ENCODE peak calls at places on chromosomes 2 and 18, in seven cellular contexts. One of them, this sample, is unnamed.

GRCh38 chr18:79570266-79571201 is 109.1 kb upstream of the CTDP1 start:
- DNase-seq in fibroblast of lung: peak; percentile 69
- DNase-seq in OCI-LY7: no peak
- DNase-seq in mesendoderm: peak; percentile 38
- DNase-seq in astrocyte: peak; percentile 95
- DNase-seq in endothelial cell of umbilical vein: no peak
- DNase-seq in mammary epithelial cell: no peak
- DNase-seq in this sample: no peak

GRCh38 chr2:203804070-203804469 is 63.5 kb upstream of the CTLA4 start:
- DNase-seq in fibroblast of lung: peak; percentile 91
- DNase-seq in OCI-LY7: no peak
- DNase-seq in mesendoderm: peak; percentile 27
- DNase-seq in astrocyte: peak; percentile 100
- DNase-seq in endothelial cell of umbilical vein: no peak
- DNase-seq in mammary epithelial cell: peak; percentile 89
- DNase-seq in this sample: no peak

GRCh38 chr18:79406708-79407107 is 11.0 kb downstream of the NFATC1 start:
- DNase-seq in fibroblast of lung: no peak
- DNase-seq in OCI-LY7: no peak
- DNase-seq in mesendoderm: no peak
- DNase-seq in astrocyte: no peak
- DNase-seq in endothelial cell of umbilical vein: no peak
- DNase-seq in mammary epithelial cell: no peak
- DNase-seq in this sample: no peak

GRCh38 chr2:96143848-96144480 is 1.3 kb downstream of the DUSP2 start:
- DNase-seq in fibroblast of lung: no peak
- DNase-seq in OCI-LY7: peak; percentile 67
- DNase-seq in mesendoderm: peak; percentile 79
- DNase-seq in astrocyte: no peak
- DNase-seq in endothelial cell of umbilical vein: no peak
- DNase-seq in mammary epithelial cell: no peak
- DNase-seq in this sample: peak; percentile 60

GRCh38 chr18:34083910-34084309 is 140.8 kb downstream of the NOL4 start:
- DNase-seq in fibroblast of lung: no peak
- DNase-seq in OCI-LY7: no peak
- DNase-seq in mesendoderm: no peak
- DNase-seq in astrocyte: no peak
- DNase-seq in endothelial cell of umbilical vein: no peak
- DNase-seq in mammary epithelial cell: no peak
- DNase-seq in this sample: no peak

GRCh38 chr2:119260636-119261497 is 37.2 kb downstream of the STEAP3 start:
- DNase-seq in fibroblast of lung: no peak
- DNase-seq in OCI-LY7: no peak
- DNase-seq in mesendoderm: no peak
- DNase-seq in astrocyte: peak; percentile 62
- DNase-seq in endothelial cell of umbilical vein: no peak
- DNase-seq in mammary epithelial cell: no peak
- DNase-seq in this sample: no peak

GRCh38 chr2:231666171-231667095 is 41.9 kb upstream of the PTMA start:
- DNase-seq in fibroblast of lung: peak; percentile 96
- DNase-seq in OCI-LY7: peak; percentile 68
- DNase-seq in mesendoderm: peak; percentile 99
- DNase-seq in astrocyte: peak; percentile 74
- DNase-seq in endothelial cell of umbilical vein: peak; percentile 63
- DNase-seq in mammary epithelial cell: no peak
- DNase-seq in this sample: peak; percentile 88

GRCh38 chr2:241340621-241341163 is 15.4 kb upstream of the FARP2 start:
- DNase-seq in fibroblast of lung: no peak
- DNase-seq in OCI-LY7: peak; percentile 75
- DNase-seq in mesendoderm: no peak
- DNase-seq in astrocyte: no peak
- DNase-seq in endothelial cell of umbilical vein: no peak
- DNase-seq in mammary epithelial cell: no peak
- DNase-seq in this sample: no peak

GRCh38 chr2:143246815-143247744 is 117.9 kb downstream of the ARHGAP15 start:
- DNase-seq in fibroblast of lung: no peak
- DNase-seq in OCI-LY7: no peak
- DNase-seq in mesendoderm: no peak
- DNase-seq in astrocyte: no peak
- DNase-seq in endothelial cell of umbilical vein: no peak
- DNase-seq in mammary epithelial cell: no peak
- DNase-seq in this sample: no peak

GRCh38 chr2:172510083-172510482 is 45.8 kb upstream of the PDK1 start:
- DNase-seq in fibroblast of lung: no peak
- DNase-seq in OCI-LY7: no peak
- DNase-seq in mesendoderm: no peak
- DNase-seq in astrocyte: no peak
- DNase-seq in endothelial cell of umbilical vein: no peak
- DNase-seq in mammary epithelial cell: no peak
- DNase-seq in this sample: no peak

GRCh38 chr18:10927290-10927979 is 221.9 kb downstream of the PIEZO2 start:
- DNase-seq in fibroblast of lung: peak; percentile 87
- DNase-seq in OCI-LY7: no peak
- DNase-seq in mesendoderm: no peak
- DNase-seq in astrocyte: peak; percentile 87
- DNase-seq in endothelial cell of umbilical vein: peak; percentile 88
- DNase-seq in mammary epithelial cell: no peak
- DNase-seq in this sample: no peak

GRCh38 chr2:70520825-70521224 is 32.8 kb downstream of the TGFA start:
- DNase-seq in fibroblast of lung: no peak
- DNase-seq in OCI-LY7: no peak
- DNase-seq in mesendoderm: no peak
- DNase-seq in astrocyte: no peak
- DNase-seq in endothelial cell of umbilical vein: no peak
- DNase-seq in mammary epithelial cell: no peak
- DNase-seq in this sample: no peak

GRCh38 chr2:235594041-235594440 is 100.2 kb downstream of the AGAP1 start:
- DNase-seq in fibroblast of lung: peak; percentile 93
- DNase-seq in OCI-LY7: peak; percentile 68
- DNase-seq in mesendoderm: peak; percentile 77
- DNase-seq in astrocyte: peak; percentile 77
- DNase-seq in endothelial cell of umbilical vein: peak; percentile 62
- DNase-seq in mammary epithelial cell: peak; percentile 48
- DNase-seq in this sample: peak; percentile 84

GRCh38 chr2:235597081-235597615 is 103.3 kb downstream of the AGAP1 start:
- DNase-seq in fibroblast of lung: no peak
- DNase-seq in OCI-LY7: no peak
- DNase-seq in mesendoderm: no peak
- DNase-seq in astrocyte: no peak
- DNase-seq in endothelial cell of umbilical vein: no peak
- DNase-seq in mammary epithelial cell: no peak
- DNase-seq in this sample: no peak

GRCh38 chr2:235596272-235596671 is 102.4 kb downstream of the AGAP1 start:
- DNase-seq in fibroblast of lung: no peak
- DNase-seq in OCI-LY7: no peak
- DNase-seq in mesendoderm: no peak
- DNase-seq in astrocyte: no peak
- DNase-seq in endothelial cell of umbilical vein: no peak
- DNase-seq in mammary epithelial cell: no peak
- DNase-seq in this sample: no peak

GRCh38 chr2:235594964-235595363 is 101.1 kb downstream of the AGAP1 start:
- DNase-seq in fibroblast of lung: no peak
- DNase-seq in OCI-LY7: no peak
- DNase-seq in mesendoderm: no peak
- DNase-seq in astrocyte: no peak
- DNase-seq in endothelial cell of umbilical vein: no peak
- DNase-seq in mammary epithelial cell: no peak
- DNase-seq in this sample: no peak

GRCh38 chr2:235595420-235596010 is 101.7 kb downstream of the AGAP1 start:
- DNase-seq in fibroblast of lung: peak; percentile 85
- DNase-seq in OCI-LY7: peak; percentile 55
- DNase-seq in mesendoderm: peak; percentile 75
- DNase-seq in astrocyte: peak; percentile 51
- DNase-seq in endothelial cell of umbilical vein: peak; percentile 85
- DNase-seq in mammary epithelial cell: peak; percentile 51
- DNase-seq in this sample: peak; percentile 83
- H3K4me2 ChIP-seq in fibroblast of lung: no peak overlapping the region
- H3K4me2 ChIP-seq in OCI-LY7: no peak overlapping the region
- H3K4me2 ChIP-seq in mesendoderm: no peak overlapping the region
- H3K4me2 ChIP-seq in astrocyte: no peak overlapping the region
- H3K4me2 ChIP-seq in endothelial cell of umbilical vein: no peak overlapping the region
- H3K4me2 ChIP-seq in mammary epithelial cell: no peak overlapping the region
- H3K4me2 ChIP-seq in this sample: no peak overlapping the region

GRCh38 chr2:239232195-239232578 is 168.6 kb downstream of the HDAC4 start:
- DNase-seq in fibroblast of lung: no peak
- DNase-seq in OCI-LY7: no peak
- DNase-seq in mesendoderm: no peak
- DNase-seq in astrocyte: no peak
- DNase-seq in endothelial cell of umbilical vein: no peak
- DNase-seq in mammary epithelial cell: no peak
- DNase-seq in this sample: no peak

GRCh38 chr2:239233576-239233975 is 167.2 kb downstream of the HDAC4 start:
- DNase-seq in fibroblast of lung: no peak
- DNase-seq in OCI-LY7: no peak
- DNase-seq in mesendoderm: no peak
- DNase-seq in astrocyte: no peak
- DNase-seq in endothelial cell of umbilical vein: no peak
- DNase-seq in mammary epithelial cell: no peak
- DNase-seq in this sample: no peak

GRCh38 chr2:239227661-239228371 is 173.0 kb downstream of the HDAC4 start:
- DNase-seq in fibroblast of lung: no peak
- DNase-seq in OCI-LY7: no peak
- DNase-seq in mesendoderm: no peak
- DNase-seq in astrocyte: peak; percentile 33
- DNase-seq in endothelial cell of umbilical vein: no peak
- DNase-seq in mammary epithelial cell: no peak
- DNase-seq in this sample: no peak

GRCh38 chr2:239229545-239230279 is 171.1 kb downstream of the HDAC4 start:
- DNase-seq in fibroblast of lung: no peak
- DNase-seq in OCI-LY7: no peak
- DNase-seq in mesendoderm: peak; percentile 62
- DNase-seq in astrocyte: no peak
- DNase-seq in endothelial cell of umbilical vein: no peak
- DNase-seq in mammary epithelial cell: no peak
- DNase-seq in this sample: no peak

GRCh38 chr2:239230318-239231052 is 170.3 kb downstream of the HDAC4 start:
- DNase-seq in fibroblast of lung: no peak
- DNase-seq in OCI-LY7: no peak
- DNase-seq in mesendoderm: no peak
- DNase-seq in astrocyte: no peak
- DNase-seq in endothelial cell of umbilical vein: no peak
- DNase-seq in mammary epithelial cell: no peak
- DNase-seq in this sample: no peak
- H3K4me2 ChIP-seq in fibroblast of lung: no peak overlapping the region
- H3K4me2 ChIP-seq in OCI-LY7: no peak overlapping the region
- H3K4me2 ChIP-seq in mesendoderm: no peak overlapping the region
- H3K4me2 ChIP-seq in astrocyte: no peak overlapping the region
- H3K4me2 ChIP-seq in endothelial cell of umbilical vein: no peak overlapping the region
- H3K4me2 ChIP-seq in mammary epithelial cell: peak overlapping the region; percentile 13
- H3K4me2 ChIP-seq in this sample: no peak overlapping the region

GRCh38 chr2:188450740-188451480 is 159.2 kb downstream of the GULP1 start:
- DNase-seq in fibroblast of lung: peak; percentile 51
- DNase-seq in OCI-LY7: no peak
- DNase-seq in mesendoderm: no peak
- DNase-seq in astrocyte: peak; percentile 24
- DNase-seq in endothelial cell of umbilical vein: no peak
- DNase-seq in mammary epithelial cell: no peak
- DNase-seq in this sample: no peak
- H3K4me2 ChIP-seq in fibroblast of lung: no peak overlapping the region
- H3K4me2 ChIP-seq in OCI-LY7: no peak overlapping the region
- H3K4me2 ChIP-seq in mesendoderm: no peak overlapping the region
- H3K4me2 ChIP-seq in astrocyte: no peak overlapping the region
- H3K4me2 ChIP-seq in endothelial cell of umbilical vein: no peak overlapping the region
- H3K4me2 ChIP-seq in mammary epithelial cell: no peak overlapping the region
- H3K4me2 ChIP-seq in this sample: no peak overlapping the region

DNA sequence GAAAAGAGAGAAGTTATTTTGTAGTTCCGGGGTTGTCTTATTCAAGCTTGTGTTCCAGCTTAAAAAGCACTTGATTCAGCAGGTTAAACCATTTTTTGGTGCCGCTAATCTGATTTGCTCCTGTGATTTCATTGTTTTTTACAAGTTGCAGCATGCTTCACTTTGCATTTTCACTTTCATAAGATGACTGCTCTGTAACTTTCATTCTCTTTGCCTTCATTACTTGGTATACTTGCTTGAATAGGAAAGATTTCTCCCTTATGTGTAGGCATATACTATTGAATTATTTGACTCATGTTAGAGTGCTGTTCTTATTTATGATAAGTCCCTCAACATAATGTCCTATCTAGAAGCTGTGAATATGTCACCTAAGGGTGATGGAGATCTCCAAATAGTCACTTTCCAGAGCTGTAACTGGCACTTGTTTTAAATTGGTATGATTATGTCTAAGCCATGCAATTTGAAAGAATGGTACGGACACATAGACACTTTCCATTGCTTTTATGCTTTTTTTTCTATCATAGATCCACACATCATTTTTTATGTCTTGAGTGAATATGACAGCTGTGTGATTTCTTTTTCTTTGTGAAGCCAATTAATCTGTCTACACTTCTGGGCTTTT is 254.5 kb downstream of the DSEL start:
- DNase-seq in fibroblast of lung: peak; percentile 24
- DNase-seq in OCI-LY7: no peak
- DNase-seq in mesendoderm: no peak
- DNase-seq in astrocyte: no peak
- DNase-seq in endothelial cell of umbilical vein: no peak
- DNase-seq in mammary epithelial cell: peak; percentile 39
- DNase-seq in this sample: no peak
- H3K4me2 ChIP-seq in fibroblast of lung: no peak overlapping the region
- H3K4me2 ChIP-seq in OCI-LY7: no peak overlapping the region
- H3K4me2 ChIP-seq in mesendoderm: no peak overlapping the region
- H3K4me2 ChIP-seq in astrocyte: no peak overlapping the region
- H3K4me2 ChIP-seq in endothelial cell of umbilical vein: no peak overlapping the region
- H3K4me2 ChIP-seq in mammary epithelial cell: peak overlapping the region; percentile 17
- H3K4me2 ChIP-seq in this sample: no peak overlapping the region

GRCh38 chr2:174607989-174608865 is 10.6 kb upstream of the WIPF1 start:
- DNase-seq in fibroblast of lung: no peak
- DNase-seq in OCI-LY7: peak; percentile 65
- DNase-seq in mesendoderm: no peak
- DNase-seq in astrocyte: no peak
- DNase-seq in endothelial cell of umbilical vein: no peak
- DNase-seq in mammary epithelial cell: no peak
- DNase-seq in this sample: no peak
- H3K4me2 ChIP-seq in fibroblast of lung: no peak overlapping the region
- H3K4me2 ChIP-seq in OCI-LY7: peak overlapping the region; percentile 47
- H3K4me2 ChIP-seq in mesendoderm: no peak overlapping the region
- H3K4me2 ChIP-seq in astrocyte: no peak overlapping the region
- H3K4me2 ChIP-seq in endothelial cell of umbilical vein: no peak overlapping the region
- H3K4me2 ChIP-seq in mammary epithelial cell: no peak overlapping the region
- H3K4me2 ChIP-seq in this sample: peak overlapping the region; percentile 71

GRCh38 chr2:2751715-2752315 is 420.7 kb upstream of the MYT1L start:
- DNase-seq in fibroblast of lung: no peak
- DNase-seq in OCI-LY7: no peak
- DNase-seq in mesendoderm: no peak
- DNase-seq in astrocyte: no peak
- DNase-seq in endothelial cell of umbilical vein: no peak
- DNase-seq in mammary epithelial cell: no peak
- DNase-seq in this sample: no peak
- H3K4me2 ChIP-seq in fibroblast of lung: no peak overlapping the region
- H3K4me2 ChIP-seq in OCI-LY7: no peak overlapping the region
- H3K4me2 ChIP-seq in mesendoderm: no peak overlapping the region
- H3K4me2 ChIP-seq in astrocyte: no peak overlapping the region
- H3K4me2 ChIP-seq in endothelial cell of umbilical vein: no peak overlapping the region
- H3K4me2 ChIP-seq in mammary epithelial cell: no peak overlapping the region
- H3K4me2 ChIP-seq in this sample: no peak overlapping the region

This sample was measured in Karpas-422.